ENCODE peak calls at places on chromosomes 6 and 20, in nine cellular contexts. X is neural crest cell, A is GM13977, C is A549, O is WTC11, E is endothelial cell, K is NB4, F is PC-9, G is heart left ventricle. J is an unnamed sample.

GRCh38 chr6:128508588-128509296 is 11.7 kb downstream of the PTPRK start:
- DNase-seq in E (no peak), O (no peak), F (peak), C (peak), G (no peak), A (no peak), X (no peak), K (peak), J (no peak)

GRCh38 chr6:170068496-170068895 is 222.4 kb downstream of the DLL1 start:
- DNase-seq in X (no peak), E (no peak), C (no peak), O (no peak), A (no peak), G (no peak), K (no peak), F (no peak), J (no peak)

GRCh38 chr6:19327246-19327645 is 509.9 kb upstream of the ID4 start:
- DNase-seq in C (no peak), X (no peak), G (no peak), O (no peak), K (no peak), F (no peak), E (no peak), A (no peak), J (no peak)

GRCh38 chr6:159654483-159655098 is 38.5 kb downstream of the SOD2 start:
- DNase-seq in G (no peak), X (no peak), K (peak), A (peak), E (no peak), O (no peak), C (peak), F (no peak), J (peak)

GRCh38 chr6:106751501-106752252 is 122.3 kb downstream of the QRSL1 start:
- DNase-seq in O (no peak), C (peak), E (no peak), X (no peak), G (no peak), A (no peak), K (no peak), F (peak), J (no peak)

GRCh38 chr20:9409981-9410380 is 104.4 kb upstream of the LAMP5 start:
- DNase-seq in E (no peak), X (no peak), G (no peak), O (no peak), K (no peak), C (no peak), A (no peak), F (no peak), J (no peak)

GRCh38 chr6:33592280-33592594 is 12.2 kb upstream of the BAK1 start:
- DNase-seq in E (no peak), K (no peak), F (no peak), C (no peak), A (no peak), G (no peak), O (no peak), X (no peak), J (no peak)

GRCh38 chr20:2358006-2358405 is 22.7 kb upstream of the TGM6 start:
- DNase-seq in O (no peak), G (no peak), A (no peak), X (no peak), C (no peak), E (no peak), K (no peak), F (no peak), J (no peak)

GRCh38 chr6:163260111-163260895 is 154.2 kb upstream of the QKI start:
- DNase-seq in G (peak), O (peak), C (no peak), K (peak), F (no peak), A (no peak), E (no peak), X (no peak), J (no peak)

GRCh38 chr20:8756410-8756809 is 312.5 kb upstream of the PLCB4 start:
- DNase-seq in C (peak), K (peak), E (no peak), O (no peak), X (no peak), G (peak), A (no peak), F (no peak), J (no peak)

GRCh38 chr6:8905647-8906231 is 470.4 kb upstream of the SLC35B3 start:
- DNase-seq in G (no peak), C (no peak), K (no peak), O (no peak), A (no peak), F (no peak), X (no peak), E (no peak), J (no peak)

GRCh38 chr6:8908638-8909037 is 473.3 kb upstream of the SLC35B3 start:
- DNase-seq in O (no peak), A (no peak), F (no peak), X (no peak), E (no peak), K (no peak), G (no peak), C (no peak), J (no peak)

GRCh38 chr6:8906699-8907098 is 471.4 kb upstream of the SLC35B3 start:
- DNase-seq in G (no peak), C (no peak), X (no peak), F (no peak), E (no peak), K (no peak), A (no peak), O (no peak), J (no peak)

DNA sequence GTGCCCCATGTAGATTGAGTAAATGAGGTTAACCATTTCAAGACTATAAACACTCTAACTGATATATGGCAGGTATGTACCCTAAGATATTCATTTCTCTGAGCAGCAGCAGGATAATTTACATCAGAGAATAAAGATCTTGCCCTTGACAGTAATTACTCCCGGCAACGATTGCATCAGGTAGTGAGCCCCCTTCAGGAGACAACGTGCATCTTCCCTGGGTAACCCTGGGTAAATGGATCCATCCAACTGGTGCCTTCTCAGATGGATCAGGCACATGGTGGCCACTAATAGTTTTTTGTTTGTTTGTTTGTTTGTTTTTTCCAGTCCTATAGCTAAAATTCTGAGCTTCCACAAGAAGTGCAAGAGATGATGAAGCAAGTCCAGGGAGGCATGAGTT is 469.4 kb upstream of the SLC35B3 start:
- DNase-seq in O (peak), C (peak), A (no peak), X (no peak), F (peak), K (peak), E (no peak), G (no peak), J (no peak)
- TF ChIP-seq CTCF in O (peak), C (no peak), A (peak), X (peak), F (no peak), K (peak), E (peak), G (no peak), J (peak)

GRCh38 chr6:39451831-39452230 is 129.3 kb upstream of the KCNK16 start:
- DNase-seq in E (no peak), X (no peak), O (peak), F (no peak), K (peak), G (no peak), C (no peak), A (peak), J (no peak)
- TF ChIP-seq CTCF in E (peak), X (peak), O (peak), F (no peak), K (peak), G (peak), C (no peak), A (peak), J (no peak)

GRCh38 chr6:24520929-24521546 is 26.3 kb downstream of the ALDH5A1 start:
- DNase-seq in K (peak), C (peak), G (peak), E (peak), O (peak), A (peak), F (peak), X (peak), J (peak)
- TF ChIP-seq CTCF in K (peak), C (peak), G (peak), E (no peak), O (no peak), A (peak), F (peak), X (peak), J (peak)

DNA sequence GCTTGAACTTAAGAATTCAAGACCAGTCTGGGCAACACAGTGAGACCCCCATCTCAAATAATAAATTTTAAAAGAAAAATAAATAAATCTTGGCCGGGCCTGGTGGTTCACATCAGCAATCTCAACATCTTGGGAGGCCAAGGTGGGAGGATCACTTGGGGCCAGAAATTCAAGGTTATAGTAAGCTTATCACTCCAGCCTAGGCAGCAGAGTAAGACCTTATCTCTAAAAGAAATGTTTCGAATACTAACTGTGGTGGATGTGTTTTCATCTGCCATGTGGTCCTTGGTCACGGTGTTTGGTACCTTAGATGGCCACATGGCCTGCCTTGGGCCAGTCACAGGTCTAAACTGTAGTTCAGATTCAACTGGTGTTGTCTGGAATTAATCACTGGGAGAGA is 5.8 kb downstream of the UBE2C start:
- DNase-seq in F (no peak), X (no peak), G (no peak), C (no peak), E (no peak), K (no peak), O (no peak), A (no peak), J (no peak)
- TF ChIP-seq CTCF in F (no peak), X (no peak), G (no peak), C (no peak), E (no peak), K (no peak), O (no peak), A (no peak), J (no peak)

GRCh38 chr20:3671986-3672863 is 9.0 kb upstream of the GFRA4 start:
- DNase-seq in K (no peak), O (peak), A (no peak), C (no peak), X (no peak), G (no peak), F (no peak), E (no peak), J (no peak)
- TF ChIP-seq CTCF in K (no peak), O (no peak), A (no peak), C (peak), X (no peak), G (no peak), F (no peak), E (no peak), J (no peak)